ENCODE peak calls at places on chromosomes 13 and 19, in nine cellular contexts. One of them, this sample, is unnamed.

GRCh38 chr13:39224841-39225240 is 186.6 kb downstream of the NHLRC3 start:
- DNase-seq in HCT116: no peak
- DNase-seq in transverse colon: no peak
- DNase-seq in uterus: no peak
- DNase-seq in GM12878: no peak
- DNase-seq in Peyer's patch: no peak
- DNase-seq in IMR-90: no peak
- DNase-seq in heart left ventricle: no peak
- DNase-seq in tibial nerve: no peak
- DNase-seq in this sample: no peak

GRCh38 chr13:41603917-41604316 is 146.6 kb downstream of the RGCC start:
- DNase-seq in GM12878: no peak
- DNase-seq in transverse colon: no peak
- DNase-seq in uterus: no peak
- DNase-seq in IMR-90: peak
- DNase-seq in Peyer's patch: no peak
- DNase-seq in tibial nerve: no peak
- DNase-seq in heart left ventricle: no peak
- DNase-seq in HCT116: peak
- DNase-seq in this sample: no peak

GRCh38 chr19:51681286-51681956 is 11.7 kb upstream of the SPACA6 start:
- DNase-seq in transverse colon: no peak
- DNase-seq in GM12878: no peak
- DNase-seq in IMR-90: peak
- DNase-seq in tibial nerve: no peak
- DNase-seq in heart left ventricle: no peak
- DNase-seq in Peyer's patch: no peak
- DNase-seq in HCT116: no peak
- DNase-seq in uterus: no peak
- DNase-seq in this sample: no peak

GRCh38 chr13:97946951-97947588 is 6.4 kb upstream of the IPO5 start:
- DNase-seq in HCT116: no peak
- DNase-seq in uterus: no peak
- DNase-seq in Peyer's patch: no peak
- DNase-seq in transverse colon: no peak
- DNase-seq in tibial nerve: no peak
- DNase-seq in heart left ventricle: no peak
- DNase-seq in IMR-90: peak
- DNase-seq in GM12878: no peak
- DNase-seq in this sample: no peak

GRCh38 chr13:46016216-46016615 is 36.3 kb downstream of the ZC3H13 start:
- DNase-seq in Peyer's patch: no peak
- DNase-seq in GM12878: no peak
- DNase-seq in tibial nerve: no peak
- DNase-seq in uterus: no peak
- DNase-seq in heart left ventricle: no peak
- DNase-seq in HCT116: no peak
- DNase-seq in IMR-90: no peak
- DNase-seq in transverse colon: no peak
- DNase-seq in this sample: no peak

GRCh38 chr19:12828494-12828893 is 5.9 kb downstream of the RTBDN start:
- DNase-seq in GM12878: no peak
- DNase-seq in uterus: no peak
- DNase-seq in IMR-90: no peak
- DNase-seq in heart left ventricle: no peak
- DNase-seq in transverse colon: peak
- DNase-seq in Peyer's patch: peak
- DNase-seq in tibial nerve: no peak
- DNase-seq in HCT116: no peak
- DNase-seq in this sample: no peak

GRCh38 chr19:12936582-12936981 is 1.8 kb upstream of the CALR start:
- DNase-seq in tibial nerve: no peak
- DNase-seq in GM12878: no peak
- DNase-seq in Peyer's patch: no peak
- DNase-seq in transverse colon: no peak
- DNase-seq in uterus: no peak
- DNase-seq in HCT116: no peak
- DNase-seq in IMR-90: no peak
- DNase-seq in heart left ventricle: no peak
- DNase-seq in this sample: no peak

GRCh38 chr13:68099616-68100015 is 869.5 kb upstream of the PCDH9 start:
- DNase-seq in GM12878: no peak
- DNase-seq in heart left ventricle: no peak
- DNase-seq in HCT116: peak
- DNase-seq in transverse colon: no peak
- DNase-seq in IMR-90: peak
- DNase-seq in uterus: no peak
- DNase-seq in Peyer's patch: no peak
- DNase-seq in tibial nerve: no peak
- DNase-seq in this sample: no peak

GRCh38 chr13:105598551-105598950 is 936.9 kb downstream of the EFNB2 start:
- DNase-seq in transverse colon: no peak
- DNase-seq in HCT116: no peak
- DNase-seq in GM12878: no peak
- DNase-seq in IMR-90: peak
- DNase-seq in Peyer's patch: no peak
- DNase-seq in heart left ventricle: no peak
- DNase-seq in tibial nerve: no peak
- DNase-seq in uterus: no peak
- DNase-seq in this sample: no peak

GRCh38 chr13:68234278-68234677 is 1004.1 kb upstream of the PCDH9 start:
- DNase-seq in tibial nerve: no peak
- DNase-seq in GM12878: no peak
- DNase-seq in IMR-90: no peak
- DNase-seq in uterus: no peak
- DNase-seq in HCT116: no peak
- DNase-seq in Peyer's patch: no peak
- DNase-seq in transverse colon: no peak
- DNase-seq in heart left ventricle: no peak
- DNase-seq in this sample: no peak

GRCh38 chr13:27678306-27679040 is 56.8 kb downstream of the POLR1D start:
- DNase-seq in transverse colon: no peak
- DNase-seq in GM12878: no peak
- DNase-seq in uterus: no peak
- DNase-seq in Peyer's patch: no peak
- DNase-seq in HCT116: no peak
- DNase-seq in IMR-90: peak
- DNase-seq in heart left ventricle: no peak
- DNase-seq in tibial nerve: no peak
- DNase-seq in this sample: no peak

GRCh38 chr19:54481326-54481930 is 8.3 kb upstream of the CDC42EP5 start:
- DNase-seq in IMR-90: peak
- DNase-seq in heart left ventricle: peak
- DNase-seq in transverse colon: no peak
- DNase-seq in GM12878: no peak
- DNase-seq in Peyer's patch: no peak
- DNase-seq in tibial nerve: no peak
- DNase-seq in HCT116: peak
- DNase-seq in uterus: no peak
- DNase-seq in this sample: no peak

GRCh38 chr19:16626796-16627193 is 1.2 kb downstream of the MED26 start:
- DNase-seq in HCT116: no peak
- DNase-seq in tibial nerve: no peak
- DNase-seq in transverse colon: no peak
- DNase-seq in IMR-90: no peak
- DNase-seq in uterus: no peak
- DNase-seq in Peyer's patch: no peak
- DNase-seq in heart left ventricle: no peak
- DNase-seq in GM12878: no peak
- DNase-seq in this sample: no peak

GRCh38 chr13:93915269-93915809 is 564.1 kb downstream of the DCT start:
- DNase-seq in Peyer's patch: no peak
- DNase-seq in uterus: no peak
- DNase-seq in heart left ventricle: no peak
- DNase-seq in transverse colon: no peak
- DNase-seq in tibial nerve: no peak
- DNase-seq in GM12878: no peak
- DNase-seq in HCT116: no peak
- DNase-seq in IMR-90: peak
- DNase-seq in this sample: no peak

GRCh38 chr13:32125221-32125621 is 93.6 kb downstream of the FRY start:
- DNase-seq in uterus: peak
- DNase-seq in HCT116: no peak
- DNase-seq in heart left ventricle: no peak
- DNase-seq in Peyer's patch: no peak
- DNase-seq in IMR-90: peak
- DNase-seq in GM12878: no peak
- DNase-seq in transverse colon: no peak
- DNase-seq in tibial nerve: no peak
- DNase-seq in this sample: peak

GRCh38 chr13:48220592-48221300 is 12.3 kb upstream of the ITM2B start:
- DNase-seq in heart left ventricle: no peak
- DNase-seq in GM12878: no peak
- DNase-seq in tibial nerve: no peak
- DNase-seq in uterus: no peak
- DNase-seq in HCT116: no peak
- DNase-seq in transverse colon: no peak
- DNase-seq in Peyer's patch: no peak
- DNase-seq in IMR-90: no peak
- DNase-seq in this sample: no peak

GRCh38 chr13:67736646-67737420 is 506.7 kb upstream of the PCDH9 start:
- DNase-seq in GM12878: no peak
- DNase-seq in Peyer's patch: no peak
- DNase-seq in heart left ventricle: no peak
- DNase-seq in transverse colon: no peak
- DNase-seq in tibial nerve: no peak
- DNase-seq in uterus: no peak
- DNase-seq in IMR-90: peak
- DNase-seq in HCT116: no peak
- DNase-seq in this sample: no peak

DNA sequence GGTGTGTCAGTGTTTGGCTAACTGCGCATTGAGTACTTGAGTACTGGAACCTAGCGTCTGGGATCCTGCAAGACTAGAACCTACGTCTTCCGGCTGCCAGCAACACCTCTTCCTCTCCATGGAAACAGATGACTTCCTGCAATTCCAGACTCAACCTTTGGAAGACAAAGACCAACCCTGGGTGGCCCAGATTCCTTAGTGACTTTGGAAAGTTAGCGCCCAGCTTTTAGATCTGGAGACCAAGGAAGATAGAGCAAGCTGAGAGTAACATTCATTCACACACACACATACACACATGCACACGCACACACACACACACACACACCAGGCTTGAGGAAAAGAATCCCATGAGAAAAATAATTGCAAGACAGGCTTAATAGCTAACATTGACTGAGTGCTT is 788.9 kb downstream of the UQCRFS1 start:
- DNase-seq in uterus: no peak
- DNase-seq in tibial nerve: no peak
- DNase-seq in HCT116: no peak
- DNase-seq in Peyer's patch: no peak
- DNase-seq in heart left ventricle: no peak
- DNase-seq in IMR-90: no peak
- DNase-seq in GM12878: no peak
- DNase-seq in transverse colon: no peak
- DNase-seq in this sample: no peak
- TF ChIP-seq POLR2A in uterus: no peak
- TF ChIP-seq POLR2A in tibial nerve: no peak
- TF ChIP-seq POLR2A in HCT116: no peak
- TF ChIP-seq POLR2A in Peyer's patch: no peak
- TF ChIP-seq POLR2A in heart left ventricle: no peak
- TF ChIP-seq POLR2A in IMR-90: no peak
- TF ChIP-seq POLR2A in GM12878: no peak
- TF ChIP-seq POLR2A in transverse colon: no peak
- TF ChIP-seq POLR2A in this sample: no peak

DNA sequence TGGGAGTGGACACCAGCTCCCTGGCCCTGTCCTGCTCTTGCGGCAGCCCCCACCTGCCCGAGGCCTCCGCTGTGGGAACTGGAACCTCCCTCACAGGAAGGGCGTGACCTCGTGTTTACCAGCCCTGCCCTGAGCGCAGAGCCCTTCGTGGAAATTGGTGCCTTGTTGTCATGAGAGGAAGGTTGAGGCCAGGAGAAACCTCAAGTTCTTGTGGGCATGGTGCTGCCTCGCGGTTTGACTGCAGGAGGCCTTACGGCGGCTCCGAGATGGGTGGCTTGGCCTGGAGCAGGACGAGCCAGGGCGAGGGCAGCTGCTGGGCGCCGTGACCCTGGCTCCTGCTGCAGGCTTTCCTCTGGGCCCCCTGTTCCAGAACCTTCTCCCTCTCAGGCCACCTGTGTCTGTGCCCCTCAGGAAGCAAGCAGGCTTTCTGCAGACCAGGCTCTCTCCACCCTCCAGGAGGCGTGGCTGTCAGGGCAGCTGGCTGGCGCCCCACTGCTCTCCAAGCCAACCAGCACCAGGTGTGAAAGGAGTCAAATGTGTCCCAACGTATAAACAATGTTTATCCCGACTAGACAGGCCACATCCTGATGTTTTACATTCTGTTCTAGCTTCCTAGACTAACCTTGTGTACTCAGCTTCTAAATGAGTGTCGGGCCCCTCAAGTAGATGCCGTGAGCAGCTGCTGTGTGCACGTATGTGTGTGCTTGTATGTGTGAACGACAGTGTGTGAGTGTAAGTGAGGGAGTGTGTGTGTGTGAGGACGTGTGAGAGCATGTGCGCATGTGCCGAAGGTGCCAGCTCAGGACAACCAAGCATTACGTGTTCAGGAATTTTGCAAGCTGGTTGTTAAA is 10.4 kb upstream of the RASA3 start:
- DNase-seq in GM12878: no peak
- DNase-seq in uterus: no peak
- DNase-seq in IMR-90: peak
- DNase-seq in Peyer's patch: peak
- DNase-seq in HCT116: no peak
- DNase-seq in heart left ventricle: peak
- DNase-seq in tibial nerve: no peak
- DNase-seq in transverse colon: peak
- DNase-seq in this sample: no peak
- H3K4me3 ChIP-seq in GM12878: no peak
- H3K4me3 ChIP-seq in uterus: no peak
- H3K4me3 ChIP-seq in IMR-90: no peak
- H3K4me3 ChIP-seq in Peyer's patch: peak
- H3K4me3 ChIP-seq in HCT116: no peak
- H3K4me3 ChIP-seq in heart left ventricle: no peak
- H3K4me3 ChIP-seq in tibial nerve: no peak
- H3K4me3 ChIP-seq in transverse colon: no peak
- H3K4me3 ChIP-seq in this sample: no peak

GRCh38 chr19:658059-658839 is 4.8 kb downstream of the RNF126 start:
- DNase-seq in tibial nerve: no peak
- DNase-seq in GM12878: no peak
- DNase-seq in heart left ventricle: no peak
- DNase-seq in Peyer's patch: no peak
- DNase-seq in HCT116: no peak
- DNase-seq in IMR-90: no peak
- DNase-seq in uterus: no peak
- DNase-seq in transverse colon: no peak
- DNase-seq in this sample: no peak
- TF ChIP-seq POLR2A in tibial nerve: no peak
- TF ChIP-seq POLR2A in GM12878: peak
- TF ChIP-seq POLR2A in heart left ventricle: no peak
- TF ChIP-seq POLR2A in Peyer's patch: no peak
- TF ChIP-seq POLR2A in HCT116: no peak
- TF ChIP-seq POLR2A in IMR-90: no peak
- TF ChIP-seq POLR2A in uterus: no peak
- TF ChIP-seq POLR2A in transverse colon: no peak
- TF ChIP-seq POLR2A in this sample: no peak

DNA sequence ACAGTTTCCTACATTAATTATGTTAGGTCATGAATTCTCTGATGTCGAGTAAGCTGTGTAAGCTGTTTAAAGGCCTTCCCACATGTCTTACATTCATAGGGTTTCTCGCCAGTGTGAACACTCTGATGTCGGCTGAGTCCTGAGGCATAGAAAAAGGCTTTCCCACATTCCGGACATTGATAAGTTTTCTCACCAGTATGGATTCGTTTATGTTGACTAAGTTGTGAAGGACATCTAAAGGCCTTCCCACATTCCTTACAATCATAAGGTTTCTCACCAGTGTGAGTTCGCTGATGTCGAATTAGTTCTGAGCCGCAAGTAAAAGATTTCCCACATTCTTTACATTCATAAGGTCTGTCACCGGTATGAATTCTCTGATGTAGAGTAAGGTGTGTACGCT is 24.9 kb downstream of the ZNF850 start:
- DNase-seq in transverse colon: no peak
- DNase-seq in HCT116: no peak
- DNase-seq in tibial nerve: no peak
- DNase-seq in heart left ventricle: no peak
- DNase-seq in IMR-90: no peak
- DNase-seq in GM12878: no peak
- DNase-seq in Peyer's patch: no peak
- DNase-seq in uterus: no peak
- DNase-seq in this sample: no peak
- H3K4me3 ChIP-seq in transverse colon: no peak
- H3K4me3 ChIP-seq in HCT116: no peak
- H3K4me3 ChIP-seq in tibial nerve: no peak
- H3K4me3 ChIP-seq in heart left ventricle: no peak
- H3K4me3 ChIP-seq in IMR-90: no peak
- H3K4me3 ChIP-seq in GM12878: no peak
- H3K4me3 ChIP-seq in Peyer's patch: no peak
- H3K4me3 ChIP-seq in uterus: no peak
- H3K4me3 ChIP-seq in this sample: no peak